ENCODE peak calls at places on chromosomes 11 and 22, in six cellular contexts. Q is GM12891, H is H1, L is K562, R is GM12878, G is HepG2. U is an unnamed sample.
A peak's percentile ranks its signal among the peaks of the same experiment; 100 is the strongest.

GRCh38 chr11:35288817-35289541 is 130.4 kb downstream of the SLC1A2 start:
- DNase-seq in Q (no peak), H (no peak), L (no peak), R (no peak), G (no peak), U (no peak)

GRCh38 chr11:10414659-10415058 is 40.4 kb upstream of the AMPD3 start:
- DNase-seq in Q (no peak), H (no peak), L (no peak), R (no peak), G (no peak), U (peak; percentile 19)

GRCh38 chr11:8813658-8814057 is 97.3 kb upstream of the AKIP1 start:
- DNase-seq in Q (peak; percentile 70), H (peak; percentile 77), L (peak; percentile 80), R (no peak), G (peak; percentile 83), U (peak; percentile 63)

GRCh38 chr11:66727282-66727882 is 1.6 kb downstream of the SPTBN2 start:
- DNase-seq in Q (peak; percentile 53), H (no peak), L (peak; percentile 81), R (no peak), G (no peak), U (no peak)

GRCh38 chr11:64724863-64725535 is 2.0 kb upstream of the NRXN2 start:
- DNase-seq in Q (no peak), H (no peak), L (no peak), R (no peak), G (peak; percentile 56), U (no peak)

GRCh38 chr11:66467034-66467659 is 442 bp downstream of the PELI3 start:
- DNase-seq in Q (no peak), H (no peak), L (no peak), R (no peak), G (no peak), U (peak; percentile 60)

GRCh38 chr22:38543822-38544221 is 26.2 kb downstream of the DMC1 start:
- DNase-seq in Q (no peak), H (no peak), L (no peak), R (no peak), G (no peak), U (no peak)

GRCh38 chr22:23225724-23226496 is 45.6 kb downstream of the BCR start:
- DNase-seq in Q (no peak), H (no peak), L (peak; percentile 59), R (no peak), G (no peak), U (no peak)

GRCh38 chr22:43077121-43077877 is 11.9 kb downstream of the TTLL1 start:
- DNase-seq in Q (no peak), H (no peak), L (no peak), R (no peak), G (no peak), U (no peak)

GRCh38 chr11:117361432-117361831 is 33.8 kb downstream of the CEP164 start:
- DNase-seq in Q (no peak), H (no peak), L (no peak), R (no peak), G (no peak), U (no peak)

DNA sequence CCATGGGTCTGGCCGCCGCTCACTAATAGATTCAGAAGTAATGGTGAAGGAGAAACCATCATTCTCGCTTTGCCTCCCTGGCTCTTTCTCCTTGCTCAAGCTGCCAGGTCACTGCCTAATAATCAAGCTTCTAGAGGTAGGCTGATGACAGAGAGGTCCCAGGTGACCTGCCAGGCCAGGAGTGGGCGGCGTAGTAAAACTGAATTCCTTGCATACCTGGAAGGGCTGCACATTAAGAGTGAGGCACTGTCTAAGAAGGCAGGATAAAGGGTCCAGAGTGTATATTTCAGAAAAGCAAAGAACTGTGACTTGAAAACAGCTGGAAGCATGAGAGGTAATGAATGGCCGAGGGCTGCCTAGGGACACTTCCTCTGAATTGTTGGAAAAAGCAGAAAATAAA is 4.1 kb downstream of the SYT13 start:
- DNase-seq in Q (no peak), H (no peak), L (no peak), R (no peak), G (no peak), U (no peak)
- TF ChIP-seq POLR2AphosphoS5 in Q (no peak), H (no peak), L (no peak), R (no peak), G (no peak), U (no peak)

DNA sequence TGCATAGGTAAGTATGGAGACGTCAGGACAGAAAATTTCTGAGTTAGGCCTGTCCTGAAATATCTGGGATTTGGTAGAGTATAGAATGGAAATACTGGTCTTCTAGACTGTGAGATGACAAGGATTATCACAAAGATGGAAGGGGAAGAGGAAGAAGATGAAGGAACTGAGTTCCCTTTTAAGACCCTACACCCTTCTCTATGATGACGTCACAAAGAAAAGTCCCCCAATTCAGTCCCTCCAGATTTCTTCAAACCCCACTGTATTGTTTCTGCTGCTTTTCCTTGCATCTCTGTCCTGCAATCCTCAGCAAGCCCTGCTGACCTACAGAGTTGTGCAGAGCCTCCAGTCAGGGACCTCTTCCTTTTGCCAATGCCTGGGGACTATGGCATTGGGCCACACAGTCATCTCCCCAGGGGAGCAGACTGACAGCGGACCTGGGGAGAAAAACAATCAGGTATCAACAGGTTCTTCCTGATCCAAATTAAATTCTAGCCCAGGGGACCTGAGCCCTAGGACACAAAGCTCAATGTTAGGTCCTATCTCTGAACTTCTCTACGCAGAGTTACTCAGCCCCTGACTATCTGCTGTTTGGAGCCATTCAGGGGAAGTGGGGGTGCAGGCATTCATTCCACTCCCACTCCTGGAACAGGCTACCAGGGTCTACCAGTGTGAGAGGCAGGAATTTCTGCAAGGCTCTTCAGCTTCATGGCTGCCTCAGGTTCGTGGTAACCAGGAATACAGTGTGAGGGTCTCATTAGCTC is 49.2 kb upstream of the POU2AF1 start:
- DNase-seq in Q (no peak), H (no peak), L (no peak), R (no peak), G (no peak), U (no peak)
- TF ChIP-seq POLR2A in Q (no peak), H (no peak), L (no peak), R (no peak), G (no peak), U (no peak)

GRCh38 chr11:105489431-105489830 is 120.4 kb upstream of the GRIA4 start:
- DNase-seq in Q (no peak), H (no peak), L (no peak), R (no peak), G (no peak), U (no peak)
- TF ChIP-seq TAF1 in Q (no peak), H (no peak), L (no peak), R (no peak), G (no peak), U (no peak)

DNA sequence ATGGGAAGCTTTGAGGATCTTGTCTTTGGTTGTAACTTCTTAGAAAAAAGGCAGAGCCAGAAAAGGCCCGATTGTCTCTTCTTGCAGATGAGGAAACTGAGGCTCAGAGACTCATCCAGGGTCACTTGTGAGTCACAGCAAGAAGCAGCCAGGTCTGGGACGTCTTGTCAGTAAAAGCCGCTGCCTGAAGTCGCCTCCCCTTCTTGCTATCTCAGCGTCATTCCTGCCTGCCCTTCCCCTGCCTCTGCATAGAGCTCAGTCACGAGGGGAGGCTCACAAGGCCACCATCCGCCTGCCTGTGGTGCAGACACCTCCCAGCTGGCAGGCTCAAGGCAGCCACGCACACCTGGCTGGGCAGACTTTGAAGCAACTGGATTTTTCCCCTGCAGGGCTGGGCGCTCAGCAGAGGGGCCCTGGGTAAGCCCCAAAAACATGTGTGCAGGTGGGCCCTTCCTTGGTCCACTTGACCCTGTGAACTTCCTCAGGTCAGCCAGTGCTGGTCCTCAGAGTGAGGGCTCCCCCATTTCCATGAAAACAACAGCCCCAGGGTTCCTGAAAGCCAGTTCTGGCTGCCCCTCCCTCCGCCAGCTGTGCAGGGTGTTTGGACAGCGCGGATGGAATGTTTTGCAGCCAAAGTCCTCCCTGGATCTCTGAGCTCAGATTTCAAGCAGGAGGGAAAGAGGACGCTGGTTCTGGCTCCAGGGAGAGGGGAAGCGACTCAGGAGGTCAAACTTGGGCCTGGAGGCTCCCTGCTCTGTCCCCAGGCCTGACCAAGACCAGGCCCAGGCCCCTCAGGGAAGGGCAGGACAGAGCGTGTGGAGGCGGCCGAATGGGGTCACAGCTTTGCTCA is 6.0 kb upstream of the RAB3IL1 start:
- DNase-seq in Q (no peak), H (no peak), L (peak; percentile 56), R (no peak), G (peak; percentile 87), U (peak; percentile 5)
- TF ChIP-seq POLR2AphosphoS5 in Q (no peak), H (no peak), L (no peak), R (no peak), G (peak; percentile 55), U (no peak)

DNA sequence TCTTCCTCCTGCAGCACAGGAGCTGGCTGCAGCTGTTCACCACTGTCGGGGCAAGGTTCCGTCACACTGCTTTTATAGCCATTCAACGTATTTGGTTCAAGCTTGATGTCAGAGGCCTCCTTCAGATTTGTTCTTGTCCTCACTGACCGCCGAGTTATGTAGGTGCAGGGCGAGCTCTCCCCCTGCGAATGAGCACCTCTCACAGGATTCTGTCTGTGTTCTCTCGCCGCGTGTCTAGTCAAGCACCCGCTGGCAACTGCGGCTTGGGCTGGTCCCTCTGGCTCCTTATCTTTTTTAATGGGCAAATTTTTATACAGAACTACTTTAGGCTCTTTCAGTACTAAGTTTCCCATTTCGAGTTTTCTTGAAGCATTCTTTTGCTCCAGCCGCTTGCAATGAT is 37.4 kb upstream of the CHKA start:
- DNase-seq in Q (no peak), H (no peak), L (no peak), R (no peak), G (no peak), U (no peak)
- TF ChIP-seq POLR2A in Q (no peak), H (no peak), L (no peak), R (no peak), G (no peak), U (no peak)

GRCh38 chr11:6856871-6857270 is 6.0 kb upstream of the OR10A2 start:
- DNase-seq in Q (no peak), H (no peak), L (no peak), R (no peak), G (no peak), U (no peak)
- TF ChIP-seq TAF1 in Q (no peak), H (no peak), L (no peak), R (no peak), G (no peak), U (no peak)

GRCh38 chr11:57072640-57073039 is 83.9 kb downstream of the OR5AK2 start:
- DNase-seq in Q (no peak), H (no peak), L (no peak), R (no peak), G (no peak), U (no peak)
- TF ChIP-seq POLR2AphosphoS5 in Q (no peak), H (no peak), L (no peak), R (no peak), G (no peak), U (no peak)

U was measured in GM12892.